ENCODE peak calls at places on chromosomes 5 and 9, in ten cellular contexts. P is H1, M is transverse colon, D is HCT116, U is tibial nerve, G is stomach, Z is lower leg skin, O is heart left ventricle, L is ovary, H is breast epithelium. N is an unnamed sample.

GRCh38 chr5:32692066-32692746 is 18.9 kb upstream of the NPR3 start:
- DNase-seq in H (no peak), G (no peak), D (no peak), O (no peak), Z (no peak), P (no peak), M (no peak), U (no peak), L (no peak), N (no peak)

GRCh38 chr5:14595877-14596276 is 14.3 kb downstream of the OTULINL start:
- DNase-seq in U (no peak), L (no peak), Z (no peak), G (no peak), O (no peak), P (no peak), H (no peak), M (no peak), D (no peak), N (no peak)

GRCh38 chr5:41246376-41246775 is 33.0 kb upstream of the C6 start:
- DNase-seq in O (peak; percentile 40), L (no peak), D (peak; percentile 39), G (no peak), M (no peak), H (no peak), P (no peak), U (no peak), Z (no peak), N (no peak)

GRCh38 chr9:8750639-8751041 is 951.1 kb upstream of the DMAC1 start:
- DNase-seq in Z (no peak), L (no peak), D (no peak), U (no peak), M (no peak), G (no peak), O (no peak), H (no peak), P (no peak), N (no peak)

GRCh38 chr5:69368458-69369368 is 607 bp downstream of the AK6 start:
- DNase-seq in Z (no peak), O (no peak), H (no peak), P (no peak), D (peak; percentile 31), M (no peak), G (no peak), L (no peak), U (no peak), N (no peak)

GRCh38 chr9:69605406-69605805 is 66.8 kb downstream of the APBA1 start:
- DNase-seq in Z (no peak), U (no peak), M (no peak), L (no peak), O (no peak), H (no peak), D (no peak), P (no peak), G (no peak), N (no peak)

GRCh38 chr5:79561525-79561893 is 47.6 kb upstream of the HOMER1 start:
- DNase-seq in U (no peak), M (no peak), D (no peak), L (no peak), Z (no peak), H (no peak), G (no peak), P (no peak), O (no peak), N (no peak)

GRCh38 chr5:159458217-159458711 is 128.0 kb upstream of the IL12B start:
- DNase-seq in P (no peak), U (no peak), H (no peak), Z (no peak), L (no peak), D (no peak), M (no peak), G (no peak), O (no peak), N (no peak)

GRCh38 chr5:64742821-64743220 is 25.7 kb downstream of the SREK1IP1 start:
- DNase-seq in D (no peak), M (no peak), U (no peak), H (no peak), G (no peak), L (no peak), P (no peak), O (no peak), Z (no peak), N (no peak)

GRCh38 chr9:73081979-73082657 is 69.5 kb upstream of the ANXA1 start:
- DNase-seq in L (no peak), D (peak; percentile 41), P (no peak), O (no peak), M (no peak), Z (no peak), H (no peak), U (no peak), G (no peak), N (no peak)

GRCh38 chr5:56986631-56986957 is 34.7 kb upstream of the MIER3 start:
- DNase-seq in G (no peak), L (no peak), U (no peak), D (no peak), M (no peak), H (no peak), P (no peak), Z (no peak), O (no peak), N (no peak)

GRCh38 chr5:158658439-158659230 is 441.1 kb downstream of the EBF1 start:
- DNase-seq in U (no peak), L (no peak), D (no peak), G (no peak), O (no peak), Z (no peak), M (no peak), H (no peak), P (no peak), N (no peak)

GRCh38 chr9:7844283-7844682 is 44.7 kb upstream of the DMAC1 start:
- DNase-seq in Z (no peak), H (no peak), O (no peak), D (no peak), M (no peak), L (no peak), P (no peak), U (no peak), G (no peak), N (no peak)

GRCh38 chr5:1749346-1750124 is 50.1 kb downstream of the MRPL36 start:
- DNase-seq in H (peak; percentile 27), O (peak; percentile 9), D (no peak), M (peak; percentile 4), G (no peak), Z (peak; percentile 72), P (peak; percentile 32), L (peak; percentile 16), U (no peak), N (peak; percentile 23)

GRCh38 chr5:93941897-93942296 is 200.5 kb upstream of the POU5F2 start:
- DNase-seq in O (no peak), G (no peak), H (no peak), M (no peak), L (no peak), P (no peak), D (no peak), Z (no peak), U (no peak), N (no peak)

GRCh38 chr9:21677387-21677786 is 125.0 kb upstream of the MTAP start:
- DNase-seq in H (no peak), M (no peak), U (no peak), P (no peak), Z (no peak), O (no peak), G (no peak), L (no peak), D (no peak), N (no peak)
- H3K4me3 ChIP-seq in H (no peak overlapping the region), M (no peak overlapping the region), U (no peak overlapping the region), P (no peak overlapping the region), Z (no peak overlapping the region), O (no peak overlapping the region), G (no peak overlapping the region), L (no peak overlapping the region), D (no peak overlapping the region), N (no peak overlapping the region)

GRCh38 chr9:133397370-133397769 is 20.4 kb downstream of the REXO4 start:
- DNase-seq in U (no peak), L (no peak), G (no peak), O (no peak), D (no peak), P (no peak), M (no peak), Z (no peak), H (no peak), N (no peak)

GRCh38 chr9:133394687-133395271 is 18.6 kb downstream of the STKLD1 start:
- DNase-seq in O (no peak), M (no peak), D (no peak), G (no peak), P (no peak), Z (no peak), U (no peak), L (no peak), H (no peak), N (no peak)

GRCh38 chr9:133397895-133398294 is 19.9 kb downstream of the REXO4 start:
- DNase-seq in O (no peak), Z (no peak), U (no peak), M (no peak), L (no peak), D (no peak), H (no peak), P (no peak), G (no peak), N (no peak)

GRCh38 chr9:133400292-133400691 is 17.5 kb downstream of the REXO4 start:
- DNase-seq in M (no peak), Z (no peak), G (no peak), H (no peak), D (no peak), U (no peak), P (no peak), O (no peak), L (no peak), N (no peak)

GRCh38 chr9:133396952-133397351 is 20.8 kb downstream of the STKLD1 start:
- DNase-seq in O (no peak), L (no peak), G (no peak), U (no peak), P (peak; percentile 81), M (no peak), D (no peak), Z (no peak), H (no peak), N (no peak)
- TF ChIP-seq CTCF in O (no peak), L (no peak), G (no peak), U (no peak), P (peak; percentile 76), M (no peak), D (peak; percentile 61), Z (no peak), H (no peak), N (peak; percentile 20)

DNA sequence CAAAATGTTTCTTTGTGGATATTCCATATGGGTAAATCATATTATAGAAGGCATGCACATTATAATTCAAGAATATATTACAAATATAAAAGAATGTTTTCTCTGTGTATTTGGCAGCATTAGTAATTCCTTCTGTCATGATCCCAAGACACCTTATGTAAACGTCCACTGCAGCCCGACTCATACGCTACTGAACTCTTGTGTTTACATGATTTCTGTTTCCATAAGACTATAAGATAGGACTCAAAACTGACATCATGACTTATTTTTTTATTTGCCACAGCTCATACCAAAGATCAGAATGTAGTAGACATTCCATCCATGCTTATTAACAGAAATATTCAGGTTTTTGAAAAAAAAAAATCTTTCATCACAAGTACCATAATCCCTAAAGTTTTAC is 234.1 kb downstream of the AP3B1 start:
- DNase-seq in P (no peak), G (no peak), H (no peak), M (no peak), L (no peak), U (no peak), Z (no peak), D (no peak), O (no peak), N (no peak)
- TF ChIP-seq POLR2A in P (no peak), G (no peak), H (no peak), M (no peak), L (no peak), U (no peak), Z (no peak), D (no peak), O (no peak), N (no peak)

GRCh38 chr9:122126340-122127333 is 32.9 kb downstream of the NDUFA8 start:
- DNase-seq in M (no peak), U (no peak), D (no peak), H (no peak), L (no peak), G (no peak), O (no peak), Z (no peak), P (peak; percentile 74), N (no peak)
- H3K4me3 ChIP-seq in M (peak overlapping the region; percentile 19), U (peak overlapping the region; percentile 28), D (no peak overlapping the region), H (peak overlapping the region; percentile 31), L (no peak overlapping the region), G (peak overlapping the region; percentile 33), O (peak overlapping the region; percentile 1), Z (no peak overlapping the region), P (peak overlapping the region; percentile 50), N (no peak overlapping the region)

N was measured in right lobe of liver.